ENCODE peak calls at places on chromosomes 16 and 17, in four cellular contexts. O is pancreas; V is heart left ventricle; I is CD8-positive, alpha-beta T cell. F is an unnamed sample.
A peak's percentile ranks its signal among the peaks of the same experiment; 100 is the strongest.

GRCh38 chr16:56611281-56611833 is 3.0 kb downstream of the MT2A start:
- DNase-seq in O (peak; percentile 65), V (peak; percentile 78), I (no peak), F (no peak)

GRCh38 chr17:29138184-29138955 is 41.8 kb downstream of the MYO18A start:
- DNase-seq in O (no peak), V (no peak), I (peak; percentile 44), F (no peak)

GRCh38 chr16:63856537-63856936 is 1265.3 kb downstream of the CDH11 start:
- DNase-seq in O (no peak), V (no peak), I (no peak), F (no peak)

GRCh38 chr16:46947900-46948547 is 25.4 kb downstream of the DNAJA2 start:
- DNase-seq in O (no peak), V (no peak), I (no peak), F (no peak)

GRCh38 chr17:13474073-13474800 is 127.5 kb downstream of the HS3ST3A1 start:
- DNase-seq in O (no peak), V (no peak), I (no peak), F (no peak)

GRCh38 chr16:19846421-19846820 is 38.2 kb downstream of the GPRC5B start:
- DNase-seq in O (no peak), V (no peak), I (no peak), F (no peak)

GRCh38 chr17:10532026-10532425 is 13.7 kb upstream of the MYH1 start:
- DNase-seq in O (no peak), V (no peak), I (no peak), F (no peak)

GRCh38 chr16:52383640-52384292 is 163.2 kb downstream of the TOX3 start:
- DNase-seq in O (no peak), V (no peak), I (no peak), F (no peak)

GRCh38 chr17:47797797-47798196 is 23.8 kb downstream of the OSBPL7 start:
- DNase-seq in O (no peak), V (no peak), I (no peak), F (no peak)

GRCh38 chr16:5490499-5490898 is 392.9 kb upstream of the EEF2KMT start:
- DNase-seq in O (no peak), V (no peak), I (no peak), F (no peak)

GRCh38 chr17:14593956-14594355 is 293.1 kb downstream of the HS3ST3B1 start:
- DNase-seq in O (no peak), V (no peak), I (no peak), F (no peak)

GRCh38 chr17:37643118-37643766 is at the start of gene DDX52:
- DNase-seq in O (peak; percentile 93), V (peak; percentile 92), I (peak; percentile 91), F (peak; percentile 65)

GRCh38 chr17:59829217-59830006 is 63.3 kb downstream of the TUBD1 start:
- DNase-seq in O (peak; percentile 71), V (no peak), I (no peak), F (peak; percentile 96)

GRCh38 chr16:58449768-58450167 is 50.2 kb upstream of the NDRG4 start:
- DNase-seq in O (no peak), V (no peak), I (no peak), F (no peak)

GRCh38 chr16:9818702-9819101 is 363.5 kb downstream of the GRIN2A start:
- DNase-seq in O (no peak), V (no peak), I (no peak), F (no peak)

GRCh38 chr17:35537569-35538209 is at the start of gene SLFN12L:
- DNase-seq in O (no peak), V (no peak), I (no peak), F (no peak)

GRCh38 chr17:56956992-56957391 is 3.9 kb downstream of the COIL start:
- DNase-seq in O (no peak), V (no peak), I (no peak), F (no peak)

GRCh38 chr16:4273858-4274291 is 1.1 kb upstream of the TFAP4 start:
- DNase-seq in O (peak; percentile 49), V (peak; percentile 71), I (peak; percentile 46), F (no peak)

GRCh38 chr17:78010759-78011158 is 52.3 kb downstream of the TNRC6C start:
- DNase-seq in O (no peak), V (no peak), I (no peak), F (no peak)

GRCh38 chr17:9226130-9226793 is 205.0 kb downstream of the NTN1 start:
- DNase-seq in O (no peak), V (no peak), I (no peak), F (no peak)

GRCh38 chr17:64150237-64151015 is 20.5 kb upstream of the ERN1 start:
- DNase-seq in O (peak; percentile 86), V (no peak), I (no peak), F (no peak)

GRCh38 chr17:44010966-44011647 is 3.7 kb downstream of the TMEM101 start:
- DNase-seq in O (no peak), V (no peak), I (no peak), F (no peak)

GRCh38 chr16:3479654-3480216 is 15.6 kb downstream of the C16orf90 start:
- DNase-seq in O (no peak), V (no peak), I (no peak), F (no peak)

GRCh38 chr17:58630883-58631522 is 60.8 kb downstream of the TEX14 start:
- DNase-seq in O (peak; percentile 6), V (no peak), I (no peak), F (peak; percentile 90)

GRCh38 chr17:8126306-8127066 is 2.6 kb upstream of the HES7 start:
- DNase-seq in O (no peak), V (no peak), I (no peak), F (no peak)

GRCh38 chr17:61942085-61942484 is 14.3 kb upstream of the INTS2 start:
- DNase-seq in O (no peak), V (no peak), I (no peak), F (no peak)

GRCh38 chr17:38752930-38753506 is 477 bp downstream of the PSMB3 start:
- DNase-seq in O (peak; percentile 30), V (no peak), I (no peak), F (no peak)
- TF ChIP-seq CTCF in O (no peak), V (no peak), I (no peak), F (no peak)

GRCh38 chr16:85612801-85613608 is at the start of gene GSE1:
- DNase-seq in O (peak; percentile 99), V (peak; percentile 94), I (peak; percentile 71), F (peak; percentile 74)

GRCh38 chr16:85611205-85611454 is 2.0 kb upstream of the GSE1 start:
- DNase-seq in O (no peak), V (peak; percentile 40), I (no peak), F (no peak)

GRCh38 chr16:85612191-85612800 is 826 bp upstream of the GSE1 start:
- DNase-seq in O (peak; percentile 95), V (peak; percentile 79), I (no peak), F (no peak)

GRCh38 chr16:85610446-85611204 is 2.5 kb upstream of the GSE1 start:
- DNase-seq in O (peak; percentile 90), V (peak; percentile 86), I (peak; percentile 89), F (peak; percentile 42)

GRCh38 chr16:85611455-85612190 is 1.5 kb upstream of the GSE1 start:
- DNase-seq in O (peak; percentile 93), V (peak; percentile 89), I (peak; percentile 59), F (no peak)
- H3K4me3 ChIP-seq in O (peak overlapping the region; percentile 64), V (peak overlapping the region; percentile 69), I (peak overlapping the region; percentile 54), F (peak overlapping the region; percentile 67)

GRCh38 chr17:75676461-75676860 is 9.3 kb downstream of the SAP30BP start:
- DNase-seq in O (no peak), V (no peak), I (no peak), F (no peak)

GRCh38 chr17:75683467-75684041 is 16.4 kb downstream of the SAP30BP start:
- DNase-seq in O (no peak), V (no peak), I (no peak), F (no peak)

GRCh38 chr17:75681289-75681688 is 14.2 kb downstream of the SAP30BP start:
- DNase-seq in O (no peak), V (no peak), I (no peak), F (no peak)

GRCh38 chr17:75680431-75680830 is 13.3 kb downstream of the SAP30BP start:
- DNase-seq in O (no peak), V (no peak), I (no peak), F (no peak)

GRCh38 chr17:75679706-75680201 is 12.6 kb downstream of the SAP30BP start:
- DNase-seq in O (no peak), V (peak; percentile 42), I (no peak), F (no peak)
- TF ChIP-seq CTCF in O (no peak), V (no peak), I (no peak), F (no peak)

GRCh38 chr17:50861822-50862528 is 4.2 kb downstream of the TOB1 start:
- DNase-seq in O (no peak), V (no peak), I (no peak), F (no peak)
- H3K4me3 ChIP-seq in O (peak overlapping the region; percentile 99), V (peak overlapping the region; percentile 85), I (no peak overlapping the region), F (no peak overlapping the region)

GRCh38 chr16:50644730-50645129 is 36.4 kb downstream of the SNX20 start:
- DNase-seq in O (no peak), V (no peak), I (peak; percentile 66), F (no peak)
- TF ChIP-seq CTCF in O (no peak), V (no peak), I (peak; percentile 46), F (peak; percentile 59)

GRCh38 chr17:45048795-45049563 is 2.5 kb downstream of the DCAKD start:
- DNase-seq in O (no peak), V (no peak), I (no peak), F (no peak)
- H3K4me3 ChIP-seq in O (no peak overlapping the region), V (no peak overlapping the region), I (no peak overlapping the region), F (no peak overlapping the region)

GRCh38 chr16:69013991-69014390 is 91.5 kb upstream of the HAS3 start:
- DNase-seq in O (no peak), V (no peak), I (no peak), F (no peak)

GRCh38 chr16:69014811-69015210 is 90.6 kb upstream of the HAS3 start:
- DNase-seq in O (no peak), V (no peak), I (no peak), F (no peak)

GRCh38 chr16:69017036-69017783 is 88.2 kb upstream of the HAS3 start:
- DNase-seq in O (no peak), V (no peak), I (no peak), F (no peak)

GRCh38 chr16:69012906-69013305 is 92.5 kb upstream of the HAS3 start:
- DNase-seq in O (no peak), V (no peak), I (no peak), F (no peak)
- TF ChIP-seq CTCF in O (no peak), V (no peak), I (no peak), F (no peak)

GRCh38 chr16:84068041-84068440 is 25.4 kb upstream of the SLC38A8 start:
- DNase-seq in O (no peak), V (no peak), I (no peak), F (no peak)
- H3K4me3 ChIP-seq in O (no peak overlapping the region), V (no peak overlapping the region), I (no peak overlapping the region), F (no peak overlapping the region)

GRCh38 chr17:81272616-81273015 is 22.5 kb downstream of the SLC38A10 start:
- DNase-seq in O (peak; percentile 61), V (no peak), I (no peak), F (no peak)
- TF ChIP-seq CTCF in O (no peak), V (no peak), I (no peak), F (no peak)

F was measured in GM12864.